ENCODE peak calls at places on chromosomes 5 and 9, in nine cellular contexts. Y is sigmoid colon, B is IMR-90, M is K562, Q is transverse colon, W is psoas muscle, X is BJ, N is endodermal cell, S is small intestine. F is an unnamed sample.

GRCh38 chr9:6907772-6908381 is 150.1 kb downstream of the KDM4C start:
- DNase-seq in Y (no peak), B (peak; percentile 55), M (peak; percentile 13), Q (no peak), W (no peak), X (no peak), N (no peak), S (peak; percentile 38), F (no peak)

GRCh38 chr5:657570-657969 is 35.6 kb downstream of the TPPP start:
- DNase-seq in Y (peak; percentile 43), B (peak; percentile 93), M (peak; percentile 86), Q (no peak), W (no peak), X (no peak), N (no peak), S (no peak), F (peak; percentile 43)

GRCh38 chr5:107501965-107502691 is 168.6 kb downstream of the EFNA5 start:
- DNase-seq in Y (no peak), B (peak; percentile 68), M (no peak), Q (no peak), W (no peak), X (no peak), N (no peak), S (no peak), F (no peak)

GRCh38 chr9:96071245-96072124 is 196.0 kb downstream of the ERCC6L2 start:
- DNase-seq in Y (no peak), B (peak; percentile 47), M (peak; percentile 27), Q (no peak), W (no peak), X (no peak), N (peak; percentile 85), S (peak; percentile 25), F (no peak)

GRCh38 chr9:90773593-90773992 is 28.0 kb upstream of the SYK start:
- DNase-seq in Y (no peak), B (no peak), M (peak; percentile 9), Q (peak; percentile 26), W (no peak), X (no peak), N (no peak), S (peak; percentile 51), F (no peak)

GRCh38 chr5:43456556-43456955 is 27.1 kb downstream of the TMEM267 start:
- DNase-seq in Y (no peak), B (no peak), M (no peak), Q (no peak), W (no peak), X (no peak), N (no peak), S (no peak), F (no peak)

GRCh38 chr5:77262685-77263084 is 52.2 kb downstream of the PDE8B start:
- DNase-seq in Y (no peak), B (no peak), M (no peak), Q (no peak), W (no peak), X (no peak), N (no peak), S (no peak), F (no peak)

GRCh38 chr9:107336718-107337360 is 53.8 kb downstream of the RAD23B start:
- DNase-seq in Y (no peak), B (peak; percentile 56), M (no peak), Q (no peak), W (peak; percentile 34), X (no peak), N (no peak), S (no peak), F (no peak)

GRCh38 chr9:130316406-130316805 is 50.8 kb downstream of the HMCN2 start:
- DNase-seq in Y (no peak), B (no peak), M (no peak), Q (no peak), W (no peak), X (no peak), N (no peak), S (no peak), F (no peak)

GRCh38 chr9:90322296-90322695 is 320.3 kb downstream of the DIRAS2 start:
- DNase-seq in Y (no peak), B (peak; percentile 9), M (no peak), Q (no peak), W (no peak), X (no peak), N (no peak), S (no peak), F (no peak)

GRCh38 chr9:77954018-77954417 is 77.6 kb downstream of the GNAQ start:
- DNase-seq in Y (no peak), B (peak; percentile 60), M (no peak), Q (no peak), W (no peak), X (no peak), N (no peak), S (no peak), F (no peak)

GRCh38 chr5:7873216-7873615 is 4.3 kb downstream of the MTRR start:
- DNase-seq in Y (no peak), B (no peak), M (no peak), Q (peak; percentile 15), W (no peak), X (no peak), N (no peak), S (no peak), F (no peak)

GRCh38 chr9:113998114-113998513 is 80.0 kb downstream of the AMBP start:
- DNase-seq in Y (no peak), B (no peak), M (no peak), Q (no peak), W (no peak), X (no peak), N (peak; percentile 16), S (no peak), F (peak; percentile 48)

GRCh38 chr5:161660806-161661205 is 24.7 kb upstream of the GABRA6 start:
- DNase-seq in Y (peak; percentile 50), B (no peak), M (no peak), Q (no peak), W (no peak), X (no peak), N (peak; percentile 43), S (no peak), F (peak; percentile 51)

GRCh38 chr9:2093920-2094597 is 78.9 kb downstream of the SMARCA2 start:
- DNase-seq in Y (no peak), B (peak; percentile 78), M (no peak), Q (no peak), W (no peak), X (peak; percentile 47), N (peak; percentile 76), S (no peak), F (no peak)

GRCh38 chr5:163915481-163915961 is 410.1 kb downstream of the MAT2B start:
- DNase-seq in Y (no peak), B (peak; percentile 57), M (no peak), Q (peak; percentile 52), W (no peak), X (no peak), N (no peak), S (peak; percentile 62), F (peak; percentile 61)

GRCh38 chr5:91090995-91091394 is 292.1 kb downstream of the ARRDC3 start:
- DNase-seq in Y (no peak), B (no peak), M (no peak), Q (no peak), W (no peak), X (no peak), N (no peak), S (no peak), F (no peak)

GRCh38 chr5:139639619-139640431 is 8.3 kb upstream of the CXXC5 start:
- DNase-seq in Y (peak; percentile 76), B (peak; percentile 53), M (no peak), Q (peak; percentile 24), W (peak; percentile 79), X (no peak), N (peak; percentile 52), S (no peak), F (peak; percentile 87)

GRCh38 chr5:88743231-88743879 is 139.6 kb downstream of the MEF2C start:
- DNase-seq in Y (no peak), B (peak; percentile 20), M (peak; percentile 32), Q (no peak), W (no peak), X (no peak), N (no peak), S (peak; percentile 79), F (no peak)

GRCh38 chr5:10625700-10626472 is 62.0 kb downstream of the ANKRD33B start:
- DNase-seq in Y (peak; percentile 40), B (no peak), M (no peak), Q (no peak), W (no peak), X (no peak), N (no peak), S (no peak), F (peak; percentile 61)

GRCh38 chr9:72909428-72909827 is 43.4 kb downstream of the ALDH1A1 start:
- DNase-seq in Y (no peak), B (no peak), M (no peak), Q (no peak), W (no peak), X (no peak), N (no peak), S (peak; percentile 54), F (no peak)

GRCh38 chr5:10779592-10779991 is 18.6 kb upstream of the DAP start:
- DNase-seq in Y (no peak), B (no peak), M (no peak), Q (no peak), W (no peak), X (no peak), N (no peak), S (no peak), F (no peak)

GRCh38 chr5:80646926-80647325 is 7.5 kb upstream of the MSH3 start:
- DNase-seq in Y (no peak), B (no peak), M (no peak), Q (no peak), W (no peak), X (no peak), N (no peak), S (no peak), F (no peak)
- H3K36me3 ChIP-seq in Y (no peaks in the 10 kb centered on the region), B (peaks cover 5% of the 10 kb centered on the region), M (peaks cover 35% of the 10 kb centered on the region), Q (no peaks in the 10 kb centered on the region), W (no peaks in the 10 kb centered on the region), X (no peaks in the 10 kb centered on the region), N (peaks cover 41% of the 10 kb centered on the region), S (peaks cover 4% of the 10 kb centered on the region), F (no peaks in the 10 kb centered on the region)

GRCh38 chr9:5760338-5760737 is 72.6 kb downstream of the ERMP1 start:
- DNase-seq in Y (no peak), B (no peak), M (no peak), Q (no peak), W (no peak), X (no peak), N (no peak), S (no peak), F (no peak)
- H3K36me3 ChIP-seq in Y (peaks cover 15% of the 10 kb centered on the region), B (peaks cover 39% of the 10 kb centered on the region), M (peaks cover 53% of the 10 kb centered on the region), Q (peaks cover 13% of the 10 kb centered on the region), W (peaks cover 5% of the 10 kb centered on the region), X (peaks cover 17% of the 10 kb centered on the region), N (peaks cover 89% of the 10 kb centered on the region), S (peaks cover 16% of the 10 kb centered on the region), F (peaks cover 16% of the 10 kb centered on the region)

DNA sequence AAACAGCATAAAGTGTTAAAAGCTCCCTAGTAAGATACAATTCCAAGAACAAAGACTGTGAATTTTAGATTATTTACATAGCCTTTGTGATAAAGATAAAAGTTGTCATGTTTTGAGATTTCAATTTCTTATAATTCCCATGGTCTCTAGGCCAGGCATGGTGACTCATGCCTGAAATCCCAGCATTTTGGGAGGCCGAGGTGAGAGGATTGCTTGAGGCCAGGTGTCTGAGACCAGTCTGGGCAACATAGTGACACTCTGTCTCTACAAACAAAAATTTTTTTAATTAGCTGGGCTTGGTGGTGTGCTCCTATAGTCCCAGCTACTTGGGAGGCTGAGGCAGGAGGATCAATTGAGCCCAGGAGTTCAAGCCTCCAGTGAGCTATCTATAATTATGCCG is 48.1 kb downstream of the BDP1 start:
- DNase-seq in Y (no peak), B (no peak), M (no peak), Q (no peak), W (no peak), X (no peak), N (no peak), S (no peak), F (no peak)
- H3K36me3 ChIP-seq in Y (peaks cover 4% of the 10 kb centered on the region), B (peaks cover 35% of the 10 kb centered on the region), M (peaks cover 86% of the 10 kb centered on the region), Q (peaks cover 68% of the 10 kb centered on the region), W (peaks cover 6% of the 10 kb centered on the region), X (peaks cover 9% of the 10 kb centered on the region), N (peaks cover 93% of the 10 kb centered on the region), S (peaks cover 3% of the 10 kb centered on the region), F (peaks cover 17% of the 10 kb centered on the region)

GRCh38 chr5:132927355-132927754 is 36.1 kb downstream of the AFF4 start:
- DNase-seq in Y (no peak), B (no peak), M (no peak), Q (no peak), W (no peak), X (no peak), N (no peak), S (peak; percentile 47), F (no peak)
- H3K36me3 ChIP-seq in Y (peaks cover 3% of the 10 kb centered on the region), B (peaks cover 37% of the 10 kb centered on the region), M (peaks cover 67% of the 10 kb centered on the region), Q (peaks cover 48% of the 10 kb centered on the region), W (peaks cover 2% of the 10 kb centered on the region), X (peaks cover 16% of the 10 kb centered on the region), N (peaks cover 87% of the 10 kb centered on the region), S (peaks cover 5% of the 10 kb centered on the region), F (peaks cover 13% of the 10 kb centered on the region)